ENCODE peak calls at places on chromosome 10, in seven cellular contexts. S, T, Y, F, M, Z and I are unnamed samples. For H3K4me1, the result is how much of the 10 kb centered on the place peaks cover.

GRCh38 chr10:36675458-36675880 is 449.9 kb upstream of the ANKRD30A start:
- DNase-seq in S (no peak), T (no peak), Y (no peak), F (no peak), M (no peak), Z (no peak), I (no peak)

GRCh38 chr10:4131407-4132215 is 346.6 kb upstream of the KLF6 start:
- DNase-seq in S (peak), T (no peak), Y (no peak), F (no peak), M (no peak), Z (no peak), I (no peak)

GRCh38 chr10:125773702-125774101 is 1.9 kb downstream of the MMP21 start:
- DNase-seq in S (no peak), T (no peak), Y (no peak), F (peak), M (no peak), Z (no peak), I (no peak)

GRCh38 chr10:63268139-63268797 is 135.1 kb downstream of the NRBF2 start:
- DNase-seq in S (peak), T (no peak), Y (no peak), F (no peak), M (no peak), Z (no peak), I (no peak)

GRCh38 chr10:106267591-106267990 is 896.9 kb downstream of the SORCS1 start:
- DNase-seq in S (no peak), T (no peak), Y (no peak), F (peak), M (no peak), Z (no peak), I (no peak)

GRCh38 chr10:48251152-48251524 is 23.4 kb downstream of the FRMPD2 start:
- DNase-seq in S (peak), T (no peak), Y (no peak), F (no peak), M (no peak), Z (no peak), I (no peak)

GRCh38 chr10:125093199-125093841 is 67.0 kb downstream of the CTBP2 start:
- DNase-seq in S (no peak), T (peak), Y (peak), F (no peak), M (peak), Z (peak), I (no peak)

GRCh38 chr10:53606951-53607350 is 834.4 kb upstream of the MBL2 start:
- DNase-seq in S (no peak), T (no peak), Y (no peak), F (no peak), M (no peak), Z (no peak), I (no peak)

GRCh38 chr10:93454146-93454545 is 28.0 kb downstream of the MYOF start:
- DNase-seq in S (no peak), T (no peak), Y (no peak), F (no peak), M (no peak), Z (no peak), I (no peak)

GRCh38 chr10:71727429-71728217 is 8.0 kb upstream of the C10orf105 start:
- DNase-seq in S (no peak), T (peak), Y (peak), F (no peak), M (peak), Z (peak), I (no peak)

GRCh38 chr10:15817407-15818046 is 42.8 kb downstream of the MINDY3 start:
- DNase-seq in S (no peak), T (no peak), Y (no peak), F (no peak), M (no peak), Z (no peak), I (no peak)

GRCh38 chr10:17007836-17008235 is 121.8 kb downstream of the CUBN start:
- DNase-seq in S (no peak), T (no peak), Y (no peak), F (no peak), M (no peak), Z (no peak), I (no peak)

GRCh38 chr10:4654496-4654895 is 171.5 kb upstream of the AKR1E2 start:
- DNase-seq in S (no peak), T (no peak), Y (no peak), F (no peak), M (no peak), Z (no peak), I (no peak)

GRCh38 chr10:101617102-101617823 is 29.1 kb downstream of the DPCD start:
- DNase-seq in S (peak), T (peak), Y (no peak), F (no peak), M (no peak), Z (no peak), I (no peak)

GRCh38 chr10:43398939-43399871 is 9.8 kb downstream of the HNRNPF start:
- DNase-seq in S (no peak), T (no peak), Y (no peak), F (no peak), M (no peak), Z (no peak), I (no peak)

GRCh38 chr10:79142064-79142491 is 73.3 kb downstream of the ZMIZ1 start:
- DNase-seq in S (no peak), T (no peak), Y (no peak), F (no peak), M (no peak), Z (no peak), I (no peak)

GRCh38 chr10:35758086-35758485 is 116.0 kb upstream of the FZD8 start:
- DNase-seq in S (no peak), T (no peak), Y (no peak), F (no peak), M (peak), Z (peak), I (no peak)

DNA sequence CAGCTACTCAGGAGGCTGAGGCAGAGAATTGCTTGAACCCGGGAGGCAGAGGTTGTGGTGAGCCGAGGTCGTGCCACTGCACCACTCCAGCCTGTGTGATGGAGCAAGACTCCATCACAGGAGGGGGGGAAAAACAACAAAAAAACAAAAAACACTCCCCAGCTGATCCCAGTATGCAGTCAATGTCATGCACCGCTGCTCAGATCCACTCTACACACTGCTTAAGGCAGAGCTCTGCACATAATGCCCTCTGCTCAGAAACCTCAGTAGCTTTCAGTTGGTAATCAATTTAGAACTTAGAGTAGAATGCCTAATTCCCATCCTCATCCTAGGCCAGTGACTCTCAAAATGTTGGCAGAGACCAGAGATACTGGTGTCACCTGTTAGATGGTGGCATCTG is 43.9 kb downstream of the PDSS1 start:
- DNase-seq in S (no peak), T (no peak), Y (no peak), F (no peak), M (no peak), Z (no peak), I (no peak)
- H3K4me1 ChIP-seq in S (under half), T (under half), Y (under half), F (under half), M (under half), Z (under half), I (under half)

DNA sequence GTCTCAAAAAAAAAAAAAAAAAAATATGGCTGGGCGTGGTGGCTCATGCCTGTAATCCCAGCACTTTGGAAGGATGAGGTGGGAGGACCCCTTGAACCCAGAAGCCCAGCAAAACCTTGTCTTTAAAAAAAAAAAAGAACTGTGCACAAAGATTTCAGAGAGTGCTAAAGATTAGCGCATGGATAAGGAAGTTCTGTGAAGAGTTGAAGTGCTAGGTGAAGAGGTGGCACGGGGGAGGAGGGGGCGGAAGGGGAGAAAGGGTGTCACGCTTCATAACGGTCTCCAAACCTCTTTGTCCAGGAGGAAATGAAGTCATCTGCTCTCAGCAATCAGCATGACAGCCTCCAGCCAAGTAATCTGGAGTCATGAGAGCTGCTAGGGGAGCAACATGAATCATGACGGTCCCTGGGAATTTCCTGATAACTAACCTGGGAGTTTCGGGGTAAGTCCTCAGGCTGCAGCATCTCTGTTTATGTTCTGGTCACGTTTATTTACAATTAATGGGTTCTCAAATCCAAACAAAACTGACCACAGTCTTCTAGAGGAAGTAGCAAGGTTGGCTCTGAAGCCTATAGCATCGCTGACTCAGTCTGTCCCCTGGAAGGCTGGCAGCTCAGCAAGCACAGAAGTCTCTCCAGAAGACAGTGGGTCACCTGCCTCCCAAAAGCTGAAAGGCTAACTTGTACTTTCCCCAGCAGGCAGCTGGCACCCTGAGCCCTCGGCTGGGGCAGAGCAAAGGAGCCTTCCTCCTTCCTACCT is 1.9 kb upstream of the PLAU start:
- DNase-seq in S (peak), T (no peak), Y (no peak), F (no peak), M (no peak), Z (no peak), I (no peak)
- H3K4me1 ChIP-seq in S (under half), T (under half), Y (under half), F (half or more), M (half or more), Z (under half), I (under half)

GRCh38 chr10:116892873-116893685 is 43.8 kb downstream of the ENO4 start:
- DNase-seq in S (peak), T (no peak), Y (no peak), F (no peak), M (no peak), Z (no peak), I (no peak)

GRCh38 chr10:116893686-116894037 is 44.4 kb downstream of the ENO4 start:
- DNase-seq in S (no peak), T (no peak), Y (no peak), F (no peak), M (no peak), Z (no peak), I (no peak)

GRCh38 chr10:116889066-116889465 is 39.8 kb downstream of the ENO4 start:
- DNase-seq in S (no peak), T (no peak), Y (no peak), F (no peak), M (no peak), Z (no peak), I (no peak)

GRCh38 chr10:116888380-116889055 is 39.2 kb downstream of the ENO4 start:
- DNase-seq in S (peak), T (no peak), Y (no peak), F (no peak), M (no peak), Z (peak), I (peak)

GRCh38 chr10:116891208-116891607 is 41.9 kb downstream of the ENO4 start:
- DNase-seq in S (peak), T (no peak), Y (peak), F (no peak), M (peak), Z (no peak), I (no peak)
- H3K4me1 ChIP-seq in S (half or more), T (under half), Y (under half), F (under half), M (under half), Z (under half), I (under half)

GRCh38 chr10:61841338-61841875 is 60.1 kb upstream of the ARID5B start:
- DNase-seq in S (no peak), T (no peak), Y (no peak), F (no peak), M (no peak), Z (no peak), I (no peak)

GRCh38 chr10:61844116-61844515 is 57.4 kb upstream of the ARID5B start:
- DNase-seq in S (no peak), T (no peak), Y (no peak), F (no peak), M (no peak), Z (no peak), I (no peak)

GRCh38 chr10:61840403-61840802 is 61.1 kb upstream of the ARID5B start:
- DNase-seq in S (no peak), T (no peak), Y (no peak), F (no peak), M (no peak), Z (no peak), I (no peak)

GRCh38 chr10:61845196-61845949 is 56.1 kb upstream of the ARID5B start:
- DNase-seq in S (peak), T (no peak), Y (no peak), F (no peak), M (no peak), Z (no peak), I (no peak)

GRCh38 chr10:61842755-61843497 is 58.6 kb upstream of the ARID5B start:
- DNase-seq in S (no peak), T (no peak), Y (no peak), F (no peak), M (no peak), Z (no peak), I (no peak)
- H3K4me1 ChIP-seq in S (under half), T (under half), Y (under half), F (under half), M (under half), Z (under half), I (under half)

GRCh38 chr10:14564268-14564744 is 210.4 kb downstream of the FAM107B start:
- DNase-seq in S (no peak), T (no peak), Y (no peak), F (no peak), M (no peak), Z (no peak), I (no peak)

GRCh38 chr10:14565199-14565598 is 209.5 kb downstream of the FAM107B start:
- DNase-seq in S (no peak), T (no peak), Y (no peak), F (no peak), M (no peak), Z (peak), I (no peak)

GRCh38 chr10:14569274-14570060 is 205.2 kb downstream of the FAM107B start:
- DNase-seq in S (no peak), T (peak), Y (no peak), F (no peak), M (no peak), Z (no peak), I (no peak)

GRCh38 chr10:14566498-14566897 is 208.2 kb downstream of the FAM107B start:
- DNase-seq in S (no peak), T (no peak), Y (no peak), F (peak), M (no peak), Z (no peak), I (no peak)

GRCh38 chr10:14567421-14567820 is 207.3 kb downstream of the FAM107B start:
- DNase-seq in S (no peak), T (no peak), Y (no peak), F (no peak), M (no peak), Z (no peak), I (no peak)
- H3K4me1 ChIP-seq in S (under half), T (under half), Y (under half), F (under half), M (under half), Z (under half), I (under half)

GRCh38 chr10:103554488-103555320 is 61.2 kb downstream of the NEURL1 start:
- DNase-seq in S (peak), T (no peak), Y (peak), F (peak), M (peak), Z (peak), I (peak)

GRCh38 chr10:103555321-103555649 is 61.8 kb downstream of the NEURL1 start:
- DNase-seq in S (no peak), T (no peak), Y (no peak), F (no peak), M (no peak), Z (no peak), I (no peak)

GRCh38 chr10:103553743-103554487 is 60.4 kb downstream of the NEURL1 start:
- DNase-seq in S (no peak), T (peak), Y (no peak), F (no peak), M (no peak), Z (peak), I (no peak)

GRCh38 chr10:103551619-103552602 is 58.4 kb downstream of the NEURL1 start:
- DNase-seq in S (no peak), T (peak), Y (no peak), F (no peak), M (no peak), Z (peak), I (no peak)

GRCh38 chr10:103552856-103553742 is 59.6 kb downstream of the NEURL1 start:
- DNase-seq in S (no peak), T (peak), Y (no peak), F (no peak), M (no peak), Z (peak), I (no peak)
- H3K4me1 ChIP-seq in S (under half), T (under half), Y (under half), F (under half), M (under half), Z (under half), I (under half)

GRCh38 chr10:74078037-74078436 is 72.6 kb downstream of the AP3M1 start:
- DNase-seq in S (peak), T (no peak), Y (no peak), F (no peak), M (no peak), Z (no peak), I (no peak)

GRCh38 chr10:74079914-74080590 is 70.6 kb downstream of the AP3M1 start:
- DNase-seq in S (peak), T (no peak), Y (no peak), F (no peak), M (no peak), Z (no peak), I (no peak)

GRCh38 chr10:74077416-74077815 is 73.2 kb downstream of the AP3M1 start:
- DNase-seq in S (no peak), T (no peak), Y (no peak), F (no peak), M (no peak), Z (no peak), I (no peak)

GRCh38 chr10:74081192-74081803 is 69.3 kb downstream of the AP3M1 start:
- DNase-seq in S (peak), T (no peak), Y (peak), F (no peak), M (no peak), Z (no peak), I (no peak)

DNA sequence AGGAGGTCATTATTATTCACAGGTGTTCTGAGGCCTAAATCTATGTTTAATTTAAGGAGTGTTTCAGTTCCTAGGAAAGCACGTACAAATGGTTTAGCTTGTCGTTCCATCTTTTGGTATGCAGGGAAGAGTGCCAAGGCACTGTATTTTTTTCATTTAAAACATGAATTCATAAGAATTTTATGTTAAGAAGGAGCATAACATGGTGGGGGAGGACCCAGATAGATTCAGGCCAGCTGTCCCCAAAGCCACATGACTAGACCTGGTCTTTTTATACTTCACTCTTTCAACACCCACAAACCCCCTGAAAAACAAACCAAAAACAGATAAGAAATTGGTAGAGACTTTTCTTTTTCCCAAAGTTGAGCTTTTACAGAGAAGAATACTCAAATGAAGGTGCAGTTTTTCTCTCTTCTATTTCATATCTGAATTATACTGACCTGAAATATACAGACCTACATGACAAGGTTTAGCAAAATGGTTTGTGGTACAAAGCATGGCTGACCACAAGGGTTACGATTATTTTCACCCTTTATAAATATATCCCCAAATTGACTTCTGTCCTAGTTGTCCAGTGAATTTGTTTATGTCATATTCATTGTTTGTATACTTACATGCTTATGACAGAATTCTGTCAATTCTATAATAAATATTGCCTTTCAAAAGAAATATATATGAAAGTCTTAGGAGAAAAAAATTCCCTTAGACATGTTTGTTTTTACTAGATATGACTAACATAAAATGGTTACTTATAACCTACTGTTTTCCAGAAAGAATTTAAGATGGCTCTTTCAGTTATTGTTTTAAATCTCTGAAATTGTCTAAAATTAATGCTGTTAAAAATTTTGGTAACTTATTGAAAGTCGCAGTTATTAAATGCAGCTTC is 71.4 kb downstream of the AP3M1 start:
- DNase-seq in S (no peak), T (no peak), Y (no peak), F (no peak), M (no peak), Z (no peak), I (no peak)
- H3K4me1 ChIP-seq in S (half or more), T (under half), Y (under half), F (under half), M (half or more), Z (under half), I (under half)

GRCh38 chr10:52484426-52485065 is 170.5 kb downstream of the DKK1 start:
- DNase-seq in S (no peak), T (no peak), Y (no peak), F (no peak), M (no peak), Z (no peak), I (no peak)
- H3K4me1 ChIP-seq in S (under half), T (under half), Y (under half), F (under half), M (under half), Z (under half), I (under half)

GRCh38 chr10:114631678-114632417 is 26.2 kb downstream of the ABLIM1 start:
- DNase-seq in S (peak), T (peak), Y (peak), F (peak), M (peak), Z (peak), I (no peak)
- H3K4me1 ChIP-seq in S (under half), T (under half), Y (under half), F (under half), M (half or more), Z (under half), I (under half)

DNA sequence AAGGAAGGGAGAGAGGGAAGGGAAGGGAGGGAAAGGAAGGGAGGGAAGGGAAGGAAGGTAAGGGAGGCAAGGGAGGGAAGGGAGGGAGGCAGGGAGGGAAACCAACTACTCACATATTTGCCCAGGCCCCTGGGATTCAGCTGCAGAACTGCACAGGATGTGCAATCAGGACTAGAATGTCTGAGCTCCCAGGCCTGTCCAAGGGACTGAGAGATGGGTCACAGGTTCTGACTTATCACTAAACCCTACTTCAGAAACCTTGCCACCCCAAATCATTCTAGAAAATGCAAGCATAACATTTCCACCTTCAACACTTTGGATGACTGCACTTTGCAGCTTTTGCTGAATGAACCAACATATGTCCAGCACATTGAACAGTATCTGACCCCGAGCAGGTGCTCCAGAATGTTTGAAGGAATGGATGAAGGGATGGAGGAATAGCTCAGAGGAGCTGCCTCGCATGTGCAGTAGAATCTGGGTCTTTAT is 245.3 kb downstream of the KCNMA1 start:
- DNase-seq in S (no peak), T (no peak), Y (peak), F (no peak), M (no peak), Z (no peak), I (no peak)
- H3K4me1 ChIP-seq in S (under half), T (under half), Y (half or more), F (under half), M (under half), Z (under half), I (under half)